ENCODE peak calls at places on chromosomes 4 and X, in nine cellular contexts. One of them, this sample, is unnamed.

GRCh38 chrX:68914337-68914989 is 85.6 kb downstream of the EFNB1 start:
- DNase-seq in GM12865: no peak
- DNase-seq in RCC 7860: no peak
- DNase-seq in C1 segment of cervical spinal cord: no peak
- DNase-seq in GDM1: no peak
- DNase-seq in neural crest cell: no peak
- DNase-seq in psoas muscle: no peak
- DNase-seq in GF-D8: no peak
- DNase-seq in SHP77: no peak
- DNase-seq in this sample: no peak

GRCh38 chr4:4860803-4861591 is 1.5 kb downstream of the MSX1 start:
- DNase-seq in GM12865: no peak
- DNase-seq in RCC 7860: no peak
- DNase-seq in C1 segment of cervical spinal cord: no peak
- DNase-seq in GDM1: no peak
- DNase-seq in neural crest cell: no peak
- DNase-seq in psoas muscle: no peak
- DNase-seq in GF-D8: no peak
- DNase-seq in SHP77: no peak
- DNase-seq in this sample: no peak

GRCh38 chrX:69101655-69102251 is 63.5 kb downstream of the PJA1 start:
- DNase-seq in GM12865: no peak
- DNase-seq in RCC 7860: no peak
- DNase-seq in C1 segment of cervical spinal cord: no peak
- DNase-seq in GDM1: no peak
- DNase-seq in neural crest cell: no peak
- DNase-seq in psoas muscle: no peak
- DNase-seq in GF-D8: no peak
- DNase-seq in SHP77: no peak
- DNase-seq in this sample: no peak

GRCh38 chr4:54226399-54227260 is 2.5 kb upstream of the PDGFRA start:
- DNase-seq in GM12865: no peak
- DNase-seq in RCC 7860: no peak
- DNase-seq in C1 segment of cervical spinal cord: no peak
- DNase-seq in GDM1: no peak
- DNase-seq in neural crest cell: no peak
- DNase-seq in psoas muscle: peak; percentile 81
- DNase-seq in GF-D8: no peak
- DNase-seq in SHP77: peak; percentile 26
- DNase-seq in this sample: no peak

GRCh38 chr4:180164799-180165198 is 2078.4 kb upstream of the TENM3 start:
- DNase-seq in GM12865: no peak
- DNase-seq in RCC 7860: no peak
- DNase-seq in C1 segment of cervical spinal cord: no peak
- DNase-seq in GDM1: no peak
- DNase-seq in neural crest cell: no peak
- DNase-seq in psoas muscle: no peak
- DNase-seq in GF-D8: no peak
- DNase-seq in SHP77: no peak
- DNase-seq in this sample: no peak

GRCh38 chr4:121642292-121642691 is 54.5 kb downstream of the ANXA5 start:
- DNase-seq in GM12865: no peak
- DNase-seq in RCC 7860: no peak
- DNase-seq in C1 segment of cervical spinal cord: no peak
- DNase-seq in GDM1: no peak
- DNase-seq in neural crest cell: no peak
- DNase-seq in psoas muscle: no peak
- DNase-seq in GF-D8: no peak
- DNase-seq in SHP77: no peak
- DNase-seq in this sample: no peak

GRCh38 chr4:66160606-66161005 is 490.3 kb upstream of the EPHA5 start:
- DNase-seq in GM12865: no peak
- DNase-seq in RCC 7860: no peak
- DNase-seq in C1 segment of cervical spinal cord: no peak
- DNase-seq in GDM1: no peak
- DNase-seq in neural crest cell: no peak
- DNase-seq in psoas muscle: no peak
- DNase-seq in GF-D8: no peak
- DNase-seq in SHP77: no peak
- DNase-seq in this sample: no peak

GRCh38 chr4:18670034-18670433 is 648.5 kb upstream of the LCORL start:
- DNase-seq in GM12865: no peak
- DNase-seq in RCC 7860: no peak
- DNase-seq in C1 segment of cervical spinal cord: no peak
- DNase-seq in GDM1: no peak
- DNase-seq in neural crest cell: no peak
- DNase-seq in psoas muscle: no peak
- DNase-seq in GF-D8: no peak
- DNase-seq in SHP77: no peak
- DNase-seq in this sample: no peak

GRCh38 chrX:114051667-114052315 is 532.1 kb upstream of the HTR2C start:
- DNase-seq in GM12865: no peak
- DNase-seq in RCC 7860: no peak
- DNase-seq in C1 segment of cervical spinal cord: no peak
- DNase-seq in GDM1: no peak
- DNase-seq in neural crest cell: no peak
- DNase-seq in psoas muscle: no peak
- DNase-seq in GF-D8: no peak
- DNase-seq in SHP77: no peak
- DNase-seq in this sample: no peak

GRCh38 chr4:171880136-171880535 is 66.9 kb downstream of the GALNTL6 start:
- DNase-seq in GM12865: no peak
- DNase-seq in RCC 7860: peak; percentile 21
- DNase-seq in C1 segment of cervical spinal cord: no peak
- DNase-seq in GDM1: no peak
- DNase-seq in neural crest cell: no peak
- DNase-seq in psoas muscle: no peak
- DNase-seq in GF-D8: no peak
- DNase-seq in SHP77: no peak
- DNase-seq in this sample: no peak

GRCh38 chrX:95218964-95219363 is 1465.7 kb upstream of the DIAPH2 start:
- DNase-seq in GM12865: no peak
- DNase-seq in RCC 7860: no peak
- DNase-seq in C1 segment of cervical spinal cord: no peak
- DNase-seq in GDM1: no peak
- DNase-seq in neural crest cell: no peak
- DNase-seq in psoas muscle: no peak
- DNase-seq in GF-D8: no peak
- DNase-seq in SHP77: no peak
- DNase-seq in this sample: no peak

GRCh38 chr4:37524267-37524666 is 161.9 kb downstream of the RELL1 start:
- DNase-seq in GM12865: no peak
- DNase-seq in RCC 7860: no peak
- DNase-seq in C1 segment of cervical spinal cord: no peak
- DNase-seq in GDM1: no peak
- DNase-seq in neural crest cell: no peak
- DNase-seq in psoas muscle: no peak
- DNase-seq in GF-D8: no peak
- DNase-seq in SHP77: no peak
- DNase-seq in this sample: no peak